ENCODE peak calls at places on chromosomes 6 and 20, in five cellular contexts. M is Peyer's patch; O is sigmoid colon; K is naive thymus-derived CD4-positive, alpha-beta T cell; Y is PC-9. V is an unnamed sample.

GRCh38 chr6:13681305-13682061 is 30.2 kb downstream of the RANBP9 start:
- DNase-seq in O (no peak), M (no peak), Y (no peak), K (peak), V (no peak)

GRCh38 chr6:74578339-74578738 is 627.5 kb downstream of the COL12A1 start:
- DNase-seq in K (no peak), Y (peak), M (no peak), O (no peak), V (peak)

GRCh38 chr20:3686867-3687321 is 5.1 kb upstream of the ADAM33 start:
- DNase-seq in K (no peak), Y (no peak), M (peak), O (peak), V (peak)

GRCh38 chr6:141580988-141581387 is 551.7 kb upstream of the GJE1 start:
- DNase-seq in O (no peak), M (no peak), K (no peak), Y (no peak), V (peak)

GRCh38 chr6:77467038-77467437 is 3.7 kb upstream of the HTR1B start:
- DNase-seq in M (no peak), K (no peak), O (no peak), Y (no peak), V (no peak)

GRCh38 chr20:2742431-2742830 is 49.9 kb downstream of the EBF4 start:
- DNase-seq in M (no peak), O (no peak), Y (no peak), K (no peak), V (no peak)

GRCh38 chr20:951384-952169 is 35.4 kb upstream of the ANGPT4 start:
- DNase-seq in O (no peak), M (no peak), Y (no peak), K (no peak), V (no peak)

GRCh38 chr6:89483111-89483720 is 50.3 kb downstream of the ANKRD6 start:
- DNase-seq in M (no peak), Y (no peak), K (no peak), O (no peak), V (no peak)

GRCh38 chr6:56751604-56752003 is 108.9 kb upstream of the DST start:
- DNase-seq in Y (no peak), O (no peak), M (no peak), K (no peak), V (no peak)

GRCh38 chr20:49979030-49979832 is 3.5 kb upstream of the SNAI1 start:
- DNase-seq in M (peak), K (peak), O (no peak), Y (peak), V (no peak)

GRCh38 chr6:109322825-109323580 is 59.3 kb downstream of the CD164 start:
- DNase-seq in O (peak), Y (no peak), K (no peak), M (no peak), V (no peak)

GRCh38 chr6:88972504-88973423 is 9.3 kb upstream of the RNGTT start:
- DNase-seq in O (no peak), Y (no peak), M (no peak), K (no peak), V (no peak)

GRCh38 chr20:48656661-48657211 is 171.1 kb downstream of the PREX1 start:
- DNase-seq in M (no peak), Y (no peak), K (no peak), O (no peak), V (no peak)

GRCh38 chr6:166540631-166541331 is 45.7 kb downstream of the RAMACL start:
- DNase-seq in K (peak), Y (no peak), M (peak), O (no peak), V (no peak)

GRCh38 chr6:35948725-35949124 is 27.8 kb upstream of the SRPK1 start:
- DNase-seq in M (no peak), Y (no peak), K (no peak), O (no peak), V (peak)

GRCh38 chr20:52035977-52036376 is 155.6 kb downstream of the ZFP64 start:
- DNase-seq in K (no peak), O (no peak), M (no peak), Y (no peak), V (no peak)

GRCh38 chr6:116801971-116802370 is 26.9 kb downstream of the GPRC6A start:
- DNase-seq in K (no peak), O (no peak), M (no peak), Y (no peak), V (no peak)

GRCh38 chr6:161736796-161737292 is 463.0 kb upstream of the AGPAT4 start:
- DNase-seq in Y (no peak), K (no peak), O (no peak), M (no peak), V (no peak)

GRCh38 chr6:138545621-138545980 is 46.3 kb upstream of the NHSL1 start:
- DNase-seq in M (peak), K (no peak), O (peak), Y (no peak), V (peak)

GRCh38 chr6:151025076-151025475 is 159.6 kb downstream of the MTHFD1L start:
- DNase-seq in Y (no peak), M (no peak), K (no peak), O (peak), V (no peak)

GRCh38 chr6:92459606-92460005 is 959.8 kb downstream of the EPHA7 start:
- DNase-seq in K (no peak), O (no peak), Y (no peak), M (no peak), V (no peak)

GRCh38 chr6:53038148-53038547 is 27.1 kb upstream of the FBXO9 start:
- DNase-seq in K (no peak), O (no peak), M (no peak), Y (no peak), V (no peak)

GRCh38 chr6:36907781-36908180 is 22.0 kb downstream of the C6orf89 start:
- DNase-seq in O (peak), Y (no peak), M (no peak), K (no peak), V (no peak)

GRCh38 chr20:31718952-31719643 is 3.6 kb downstream of the BCL2L1 start:
- DNase-seq in O (no peak), M (no peak), Y (peak), K (no peak), V (no peak)

GRCh38 chr6:7803219-7803618 is 77.3 kb downstream of the BMP6 start:
- DNase-seq in O (no peak), K (no peak), Y (no peak), M (no peak), V (no peak)

GRCh38 chr6:148997863-148998262 is 251.0 kb downstream of the UST start:
- DNase-seq in O (no peak), M (no peak), K (no peak), Y (no peak), V (no peak)

GRCh38 chr6:87482382-87482781 is 9.6 kb downstream of the SLC35A1 start:
- DNase-seq in O (no peak), K (no peak), M (no peak), Y (no peak), V (no peak)

GRCh38 chr6:119314894-119315272 is 34.7 kb downstream of the MAN1A1 start:
- DNase-seq in K (no peak), O (no peak), Y (no peak), M (no peak), V (no peak)

GRCh38 chr6:82182756-82183155 is 64.8 kb downstream of the IBTK start:
- DNase-seq in K (no peak), O (no peak), M (no peak), Y (no peak), V (peak)

GRCh38 chr6:53418288-53418687 is 69.5 kb upstream of the ELOVL5 start:
- DNase-seq in K (no peak), Y (no peak), M (no peak), O (no peak), V (no peak)

GRCh38 chr20:16459019-16459700 is 114.1 kb downstream of the KIF16B start:
- DNase-seq in O (peak), M (no peak), K (no peak), Y (no peak), V (peak)

DNA sequence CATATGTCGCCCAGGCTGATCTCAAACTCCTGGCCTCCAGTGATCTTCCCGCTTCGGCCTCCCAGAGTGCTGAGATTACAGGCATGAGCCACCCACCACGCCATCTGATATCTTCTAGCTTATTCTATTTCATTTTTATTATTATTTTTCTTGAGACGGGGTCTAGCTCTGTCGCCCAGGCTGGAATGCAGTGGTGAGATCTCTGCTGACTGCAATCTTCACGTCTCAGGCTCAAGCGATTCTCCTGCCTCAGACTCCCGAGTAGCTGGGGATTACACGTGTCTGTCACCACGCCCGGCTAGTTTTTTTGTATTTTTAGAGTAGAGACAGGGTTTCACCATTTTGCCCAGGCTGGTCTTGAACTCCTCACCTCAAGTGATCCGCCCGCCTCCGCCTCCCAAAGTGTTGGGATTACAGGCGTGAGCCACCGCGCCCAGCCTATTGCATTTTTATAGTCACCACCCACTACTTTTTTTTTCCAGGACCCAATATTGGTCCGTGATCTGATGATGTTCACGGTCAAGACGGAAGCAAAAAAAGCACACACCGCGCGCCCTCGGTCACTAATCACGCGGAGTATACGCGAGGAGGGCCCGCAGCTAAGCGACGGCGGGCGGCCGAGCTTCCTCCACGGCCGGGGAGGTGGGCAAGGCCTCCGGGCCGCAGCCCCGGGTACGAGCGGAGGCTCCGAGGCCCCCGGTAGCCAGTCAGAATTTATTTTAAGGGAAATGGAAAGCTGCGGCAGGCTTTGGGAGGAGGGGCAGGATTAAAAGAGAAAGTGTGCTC is 1.1 kb upstream of the LSM14B start:
- DNase-seq in Y (peak), O (peak), K (no peak), M (peak), V (no peak)
- H3K27ac ChIP-seq in Y (peak), O (peak), K (peak), M (peak), V (peak)

GRCh38 chr6:131631625-131632284 is 3.7 kb upstream of the MED23 start:
- DNase-seq in M (no peak), K (no peak), Y (peak), O (no peak), V (no peak)

GRCh38 chr6:131627724-131628682 is at the start of gene MED23:
- DNase-seq in M (peak), Y (peak), O (peak), K (peak), V (peak)

GRCh38 chr6:131629656-131630055 is 1.6 kb upstream of the MED23 start:
- DNase-seq in O (no peak), K (no peak), Y (no peak), M (no peak), V (no peak)

GRCh38 chr6:131628726-131629125 is 684 bp upstream of the MED23 start:
- DNase-seq in K (no peak), M (no peak), Y (no peak), O (no peak), V (no peak)
- H3K4me3 ChIP-seq in K (peak), M (peak), Y (peak), O (no peak), V (peak)

DNA sequence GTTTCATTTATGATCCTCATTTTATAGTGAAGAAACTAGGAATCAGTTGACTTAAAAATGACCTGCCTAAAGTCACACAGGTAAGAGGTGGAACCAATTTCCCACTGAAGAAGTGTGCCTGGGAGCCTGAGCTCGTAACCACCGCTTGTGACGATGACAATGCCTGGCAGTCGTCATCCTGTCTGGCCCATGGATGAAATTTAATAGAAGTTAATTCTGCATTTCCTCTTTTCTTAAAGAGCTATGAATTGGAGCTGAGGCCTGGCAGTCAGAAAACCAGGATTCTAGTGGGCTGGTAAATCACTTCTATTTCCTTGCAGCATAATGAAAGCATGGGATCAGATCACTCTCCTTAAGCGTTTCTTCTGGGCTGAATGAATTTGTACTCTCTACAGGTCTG is 200.0 kb upstream of the SGK1 start:
- DNase-seq in O (no peak), K (no peak), Y (no peak), M (no peak), V (no peak)
- H3K27ac ChIP-seq in O (peak), K (no peak), Y (no peak), M (no peak), V (peak)

DNA sequence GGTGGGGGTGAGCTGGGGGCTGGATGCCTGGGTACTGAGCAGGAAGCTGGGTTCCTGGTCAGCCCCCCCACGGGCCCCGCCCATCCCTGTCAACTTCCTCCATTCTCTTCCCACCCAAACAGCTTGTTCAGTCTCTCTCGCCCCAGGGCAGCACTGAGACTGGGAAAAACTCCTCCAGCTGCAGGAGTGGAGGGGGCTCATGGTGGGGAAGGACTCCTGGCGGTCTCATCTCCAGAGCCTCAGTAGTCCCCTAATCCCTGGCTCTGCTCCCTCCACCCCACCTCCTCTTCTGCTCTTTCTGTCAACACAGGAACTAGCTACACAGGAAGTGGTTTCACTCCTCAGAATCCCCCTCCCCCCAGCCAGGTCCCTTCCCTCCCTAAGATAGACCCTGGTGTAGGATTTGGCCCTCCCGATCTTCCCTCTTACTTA is at the start of gene GPSM3:
- DNase-seq in K (peak), Y (no peak), O (peak), M (peak), V (peak)
- H3K4me3 ChIP-seq in K (peak), Y (no peak), O (no peak), M (peak), V (peak)

V was measured in brain microvascular endothelial cell.